ENCODE peak calls at places on chromosomes 6 and 20, in four cellular contexts. M is Ammon's horn, D is endothelial cell of umbilical vein, O is H4. T is an unnamed sample.

GRCh38 chr20:23152902-23153301 is 66.8 kb upstream of the CD93 start:
- DNase-seq in M (no peak), D (no peak), O (no peak), T (no peak)

GRCh38 chr6:168631589-168631988 is 190.6 kb downstream of the SMOC2 start:
- DNase-seq in M (no peak), D (no peak), O (no peak), T (no peak)

GRCh38 chr6:146543940-146544661 is 468 bp downstream of the RAB32 start:
- DNase-seq in M (peak; percentile 46), D (peak; percentile 64), O (peak; percentile 22), T (peak; percentile 53)

GRCh38 chr20:54013397-54013941 is 56.9 kb downstream of the BCAS1 start:
- DNase-seq in M (no peak), D (no peak), O (no peak), T (no peak)

GRCh38 chr20:64069614-64070243 is 6.7 kb downstream of the TCEA2 start:
- DNase-seq in M (no peak), D (peak; percentile 29), O (no peak), T (peak; percentile 68)

GRCh38 chr6:26474439-26474881 is 16.7 kb downstream of the BTN2A1 start:
- DNase-seq in M (peak; percentile 28), D (no peak), O (no peak), T (no peak)

GRCh38 chr6:44228433-44228832 is 5.0 kb downstream of the SLC29A1 start:
- DNase-seq in M (no peak), D (no peak), O (no peak), T (no peak)

GRCh38 chr6:79167931-79168694 is 66.4 kb downstream of the HMGN3 start:
- DNase-seq in M (no peak), D (peak; percentile 76), O (no peak), T (peak; percentile 66)

GRCh38 chr6:113383701-113384100 is 473.4 kb upstream of the MARCKS start:
- DNase-seq in M (no peak), D (no peak), O (no peak), T (no peak)

GRCh38 chr20:60851826-60852704 is 400.0 kb upstream of the CDH4 start:
- DNase-seq in M (peak; percentile 8), D (no peak), O (no peak), T (peak; percentile 2)

GRCh38 chr20:44041001-44041400 is 126.3 kb downstream of the TOX2 start:
- DNase-seq in M (no peak), D (no peak), O (no peak), T (no peak)

GRCh38 chr6:163338671-163339405 is 75.7 kb upstream of the QKI start:
- DNase-seq in M (peak; percentile 94), D (peak; percentile 57), O (peak; percentile 62), T (peak; percentile 58)